ENCODE peak calls at places on chromosomes 2 and 18, in eight cellular contexts. Q, K, M, X, C, T, F and G are unnamed samples.

GRCh38 chr2:235017441-235017840 is 65.6 kb downstream of the SH3BP4 start:
- DNase-seq in X (no peak), K (no peak), C (no peak), F (no peak), Q (no peak), M (no peak), T (no peak), G (no peak)

GRCh38 chr2:201754683-201755415 is 25.9 kb downstream of the ALS2 start:
- DNase-seq in K (no peak), C (peak), F (no peak), Q (no peak), M (peak), X (no peak), T (no peak), G (no peak)

GRCh38 chr2:24181849-24182248 is 7.0 kb downstream of the FAM228A start:
- DNase-seq in T (no peak), X (no peak), K (no peak), F (no peak), M (no peak), C (no peak), Q (no peak), G (no peak)

GRCh38 chr2:8132371-8132831 is 549.5 kb upstream of the ID2 start:
- DNase-seq in C (no peak), F (no peak), Q (no peak), X (no peak), K (no peak), M (no peak), T (no peak), G (no peak)

GRCh38 chr2:3173031-3173430 is 204.6 kb downstream of the EIPR1 start:
- DNase-seq in X (no peak), K (no peak), F (peak), Q (no peak), C (peak), T (no peak), M (no peak), G (no peak)

GRCh38 chr2:3672861-3673670 is 15.1 kb downstream of the ALLC start:
- DNase-seq in K (no peak), M (no peak), T (no peak), C (no peak), F (no peak), Q (no peak), X (no peak), G (peak)

GRCh38 chr2:27285481-27285880 is 3.3 kb downstream of the TRIM54 start:
- DNase-seq in F (no peak), K (no peak), T (no peak), C (no peak), M (no peak), Q (no peak), X (no peak), G (no peak)

GRCh38 chr2:230161180-230161579 is 58.6 kb downstream of the SP110 start:
- DNase-seq in T (no peak), K (no peak), C (peak), F (no peak), X (no peak), Q (peak), M (peak), G (no peak)

GRCh38 chr2:122105171-122105884 is 349.9 kb downstream of the TSN start:
- DNase-seq in T (no peak), F (no peak), X (no peak), C (no peak), Q (no peak), M (no peak), K (no peak), G (no peak)

GRCh38 chr2:112494839-112495238 is 12.9 kb downstream of the TTL start:
- DNase-seq in X (no peak), C (no peak), K (no peak), F (peak), Q (no peak), T (no peak), M (no peak), G (no peak)

GRCh38 chr18:78183815-78184214 is 795.8 kb upstream of the SALL3 start:
- DNase-seq in Q (no peak), F (no peak), X (no peak), C (no peak), M (no peak), T (no peak), K (no peak), G (no peak)

GRCh38 chr2:171822520-171823297 is 71.3 kb downstream of the SLC25A12 start:
- DNase-seq in F (no peak), M (no peak), T (no peak), K (no peak), C (no peak), Q (no peak), X (no peak), G (no peak)

GRCh38 chr18:79695856-79696850 is 16.6 kb downstream of the CTDP1 start:
- DNase-seq in Q (no peak), X (no peak), T (no peak), M (no peak), F (no peak), C (no peak), K (no peak), G (no peak)

GRCh38 chr2:71742953-71743601 is 289.7 kb downstream of the DYSF start:
- DNase-seq in K (peak), M (peak), Q (peak), T (peak), C (peak), X (no peak), F (peak), G (no peak)

GRCh38 chr2:215960825-215961224 is 52.5 kb downstream of the MREG start:
- DNase-seq in C (no peak), Q (no peak), F (no peak), K (no peak), M (no peak), T (no peak), X (no peak), G (no peak)

GRCh38 chr2:39584283-39584972 is 81.3 kb upstream of the TMEM178A start:
- DNase-seq in M (peak), F (no peak), C (peak), K (peak), Q (peak), X (no peak), T (no peak), G (no peak)

GRCh38 chr2:51212374-51212773 is 180.4 kb upstream of the NRXN1 start:
- DNase-seq in K (no peak), C (no peak), T (no peak), M (no peak), X (no peak), Q (no peak), F (no peak), G (no peak)

GRCh38 chr18:79878741-79879358 is 72.6 kb downstream of the SLC66A2 start:
- DNase-seq in Q (no peak), M (no peak), K (no peak), T (no peak), F (no peak), X (no peak), C (no peak), G (no peak)

GRCh38 chr2:55063713-55064323 is 13.6 kb upstream of the RTN4 start:
- DNase-seq in Q (no peak), T (no peak), C (no peak), F (no peak), X (no peak), K (no peak), M (no peak), G (no peak)
- TF ChIP-seq CTCF in Q (no peak), T (no peak), C (peak), F (peak), X (no peak), K (peak), M (peak), G (no peak)

GRCh38 chr2:82728090-82728489 is 1731.0 kb downstream of the SUCLG1 start:
- DNase-seq in T (no peak), C (no peak), Q (no peak), X (no peak), M (no peak), F (no peak), K (no peak), G (no peak)
- TF ChIP-seq CTCF in T (no peak), C (no peak), Q (no peak), X (no peak), M (no peak), F (no peak), K (no peak), G (no peak)

DNA sequence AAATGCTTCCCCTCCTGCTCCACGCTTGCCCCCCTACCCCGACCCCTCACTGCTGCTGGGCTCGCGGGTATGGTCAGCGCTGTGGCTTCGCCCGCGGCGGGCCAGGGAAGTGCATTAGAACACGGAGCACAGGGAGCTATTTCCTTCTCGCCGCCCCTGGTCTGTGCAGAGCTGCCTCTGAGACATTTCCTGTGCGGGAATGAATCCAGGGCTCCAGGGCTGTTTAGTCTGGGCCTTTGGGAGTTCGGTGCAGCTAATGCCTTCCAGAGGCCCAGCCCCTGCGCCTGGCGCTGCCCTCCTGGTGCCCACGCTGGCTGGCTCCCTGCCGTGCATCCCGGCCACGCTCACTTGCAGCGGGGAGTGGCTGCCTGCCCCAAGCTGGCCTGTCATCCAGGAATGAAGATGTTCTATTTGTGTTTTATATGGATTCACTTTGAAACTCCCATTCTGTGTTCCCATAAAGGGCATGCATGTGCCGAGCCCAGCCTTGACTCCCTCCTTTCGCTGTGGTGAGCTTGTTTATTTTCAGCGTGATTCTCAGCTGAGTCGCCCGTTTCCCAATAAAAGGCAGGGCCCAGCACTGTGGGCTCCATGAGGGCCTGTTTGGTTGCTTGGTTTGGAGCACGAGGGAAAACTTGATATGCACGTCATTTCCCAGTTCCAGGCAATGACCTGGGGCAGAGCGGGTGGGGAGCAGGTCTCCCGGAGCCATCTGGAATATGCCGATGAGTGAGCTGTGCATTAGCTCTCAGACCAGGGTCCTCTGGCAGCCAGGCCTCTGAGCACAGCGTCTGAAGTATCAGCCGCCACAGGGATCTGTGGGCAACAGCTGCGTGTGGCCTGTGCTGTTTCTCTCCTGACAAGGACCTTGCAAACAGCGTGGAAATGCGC is 42.7 kb downstream of the SH3RF3 start:
- DNase-seq in Q (peak), T (no peak), F (peak), K (peak), C (peak), M (peak), X (no peak), G (no peak)
- TF ChIP-seq CTCF in Q (peak), T (no peak), F (peak), K (peak), C (peak), M (peak), X (no peak), G (no peak)

DNA sequence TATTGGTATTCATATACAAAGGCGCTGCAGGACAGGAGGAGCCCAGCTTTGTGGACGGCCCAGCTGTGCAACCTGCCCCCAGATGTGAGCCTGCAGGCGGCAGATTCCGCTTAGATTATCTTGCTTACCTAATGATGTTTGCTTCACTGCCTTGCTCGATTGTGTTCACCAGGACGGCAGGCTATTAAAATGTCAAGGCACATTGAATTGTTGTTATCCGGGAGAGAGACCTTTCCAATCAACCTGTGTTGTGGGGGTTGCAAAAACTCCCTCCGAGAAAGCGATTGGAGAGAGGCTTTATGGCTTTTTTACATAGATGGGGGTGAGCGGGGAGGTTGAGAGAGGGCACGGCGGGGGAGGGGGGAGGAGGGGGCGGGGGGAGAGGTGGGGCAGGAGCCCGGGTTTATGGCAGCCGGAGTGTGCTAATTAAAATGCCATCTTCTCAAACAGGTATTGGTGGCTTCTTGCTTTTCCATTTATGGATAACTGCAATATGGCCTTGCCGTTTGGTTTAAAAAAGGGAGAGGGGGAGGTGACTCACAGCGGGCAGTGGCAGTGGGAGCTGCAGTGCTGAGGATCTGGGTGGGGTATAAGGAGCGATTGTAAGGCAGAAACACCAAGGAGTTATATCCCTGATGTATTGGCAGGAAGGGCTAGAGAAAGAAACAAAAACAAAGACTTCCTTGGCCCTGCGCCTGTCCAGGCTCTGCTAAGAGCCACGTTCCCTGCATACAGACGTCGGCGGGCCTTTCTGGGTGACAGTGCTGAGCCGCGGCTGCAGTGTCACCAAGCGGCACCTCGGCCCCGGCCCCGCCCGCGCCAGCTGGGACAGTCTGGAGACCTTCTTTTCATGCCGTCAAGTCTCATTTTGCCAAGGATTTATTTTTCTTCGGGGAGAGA is 97.2 kb downstream of the INSIG2 start:
- DNase-seq in M (peak), K (peak), Q (peak), X (peak), T (peak), C (peak), F (peak), G (no peak)
- TF ChIP-seq CTCF in M (no peak), K (no peak), Q (no peak), X (no peak), T (no peak), C (no peak), F (no peak), G (no peak)

GRCh38 chr2:225429718-225430117 is 30.2 kb downstream of the NYAP2 start:
- DNase-seq in X (no peak), F (no peak), K (no peak), T (no peak), Q (no peak), C (peak), M (peak), G (no peak)
- TF ChIP-seq CTCF in X (no peak), F (no peak), K (no peak), T (no peak), Q (no peak), C (no peak), M (no peak), G (no peak)

DNA sequence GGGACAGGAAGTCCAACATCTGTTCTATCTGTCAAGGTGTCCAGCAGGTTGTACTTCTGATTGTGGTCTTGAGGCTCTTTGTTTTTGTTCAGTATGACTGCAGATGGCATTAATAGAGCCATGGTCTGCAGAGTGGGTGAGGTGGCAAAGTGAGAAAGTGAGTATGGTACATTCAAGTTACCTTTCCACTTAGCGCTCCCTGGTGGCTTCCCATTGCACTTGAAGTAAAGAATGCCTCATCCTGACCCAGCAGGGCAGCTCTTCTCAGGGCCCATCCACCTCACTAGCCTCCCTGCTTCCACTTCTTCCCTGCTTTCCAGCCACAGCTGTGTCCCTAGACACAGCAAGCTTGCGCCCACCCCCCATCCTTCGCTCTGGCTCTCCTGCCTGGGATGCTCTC is 148.0 kb upstream of the ALPP start:
- DNase-seq in M (peak), Q (no peak), C (no peak), F (no peak), X (no peak), K (no peak), T (no peak), G (no peak)
- TF ChIP-seq CTCF in M (peak), Q (peak), C (peak), F (peak), X (no peak), K (peak), T (no peak), G (peak)

DNA sequence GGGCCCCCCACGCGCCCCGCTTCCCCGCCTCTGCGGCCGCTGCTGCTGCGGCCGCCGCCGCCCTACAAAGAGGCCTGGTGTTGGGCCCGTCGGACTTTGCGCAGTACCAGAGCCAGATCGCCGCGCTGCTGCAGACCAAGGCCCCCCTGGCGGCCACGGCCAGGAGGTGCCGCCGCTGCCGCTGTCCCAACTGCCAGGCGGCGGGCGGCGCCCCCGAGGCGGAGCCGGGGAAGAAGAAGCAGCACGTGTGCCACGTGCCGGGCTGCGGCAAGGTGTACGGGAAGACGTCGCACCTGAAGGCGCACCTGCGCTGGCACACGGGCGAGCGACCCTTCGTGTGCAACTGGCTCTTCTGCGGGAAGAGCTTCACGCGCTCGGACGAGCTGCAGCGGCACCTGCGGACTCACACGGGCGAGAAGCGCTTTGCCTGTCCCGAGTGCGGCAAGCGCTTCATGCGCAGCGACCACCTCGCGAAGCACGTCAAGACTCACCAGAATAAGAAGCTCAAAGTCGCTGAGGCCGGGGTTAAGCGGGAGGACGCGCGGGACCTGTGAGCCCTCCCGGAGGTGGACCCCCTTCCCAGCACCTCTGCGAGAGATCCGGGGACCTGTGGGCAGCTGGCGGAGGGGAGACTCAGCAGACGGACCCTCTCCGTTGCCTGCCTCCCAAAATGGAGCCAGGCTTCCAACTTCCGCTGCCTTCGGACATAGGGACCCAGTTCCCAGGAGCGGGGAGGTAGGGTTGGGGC is 1.9 kb downstream of the SP5 start:
- DNase-seq in T (no peak), F (peak), K (no peak), X (no peak), Q (no peak), C (peak), M (peak), G (no peak)
- TF ChIP-seq CTCF in T (no peak), F (peak), K (peak), X (peak), Q (peak), C (peak), M (peak), G (peak)

GRCh38 chr2:47015206-47015605 is 99.6 kb upstream of the MCFD2 start:
- DNase-seq in Q (no peak), C (peak), M (no peak), K (no peak), F (no peak), X (no peak), T (no peak), G (no peak)
- TF ChIP-seq CTCF in Q (no peak), C (peak), M (no peak), K (peak), F (no peak), X (no peak), T (peak), G (no peak)

GRCh38 chr2:222319576-222320440 is 21.0 kb upstream of the PAX3 start:
- DNase-seq in K (no peak), M (peak), T (peak), F (no peak), X (no peak), C (no peak), Q (no peak), G (no peak)

GRCh38 chr2:222320441-222321395 is 21.9 kb upstream of the PAX3 start:
- DNase-seq in F (peak), X (no peak), T (no peak), K (no peak), M (peak), Q (no peak), C (no peak), G (no peak)

GRCh38 chr2:222322241-222322640 is 23.4 kb upstream of the PAX3 start:
- DNase-seq in T (no peak), X (no peak), F (no peak), Q (no peak), K (no peak), C (no peak), M (no peak), G (no peak)

GRCh38 chr2:222318026-222318711 is 19.4 kb upstream of the PAX3 start:
- DNase-seq in C (peak), F (peak), X (no peak), K (peak), Q (peak), T (peak), M (peak), G (no peak)

DNA sequence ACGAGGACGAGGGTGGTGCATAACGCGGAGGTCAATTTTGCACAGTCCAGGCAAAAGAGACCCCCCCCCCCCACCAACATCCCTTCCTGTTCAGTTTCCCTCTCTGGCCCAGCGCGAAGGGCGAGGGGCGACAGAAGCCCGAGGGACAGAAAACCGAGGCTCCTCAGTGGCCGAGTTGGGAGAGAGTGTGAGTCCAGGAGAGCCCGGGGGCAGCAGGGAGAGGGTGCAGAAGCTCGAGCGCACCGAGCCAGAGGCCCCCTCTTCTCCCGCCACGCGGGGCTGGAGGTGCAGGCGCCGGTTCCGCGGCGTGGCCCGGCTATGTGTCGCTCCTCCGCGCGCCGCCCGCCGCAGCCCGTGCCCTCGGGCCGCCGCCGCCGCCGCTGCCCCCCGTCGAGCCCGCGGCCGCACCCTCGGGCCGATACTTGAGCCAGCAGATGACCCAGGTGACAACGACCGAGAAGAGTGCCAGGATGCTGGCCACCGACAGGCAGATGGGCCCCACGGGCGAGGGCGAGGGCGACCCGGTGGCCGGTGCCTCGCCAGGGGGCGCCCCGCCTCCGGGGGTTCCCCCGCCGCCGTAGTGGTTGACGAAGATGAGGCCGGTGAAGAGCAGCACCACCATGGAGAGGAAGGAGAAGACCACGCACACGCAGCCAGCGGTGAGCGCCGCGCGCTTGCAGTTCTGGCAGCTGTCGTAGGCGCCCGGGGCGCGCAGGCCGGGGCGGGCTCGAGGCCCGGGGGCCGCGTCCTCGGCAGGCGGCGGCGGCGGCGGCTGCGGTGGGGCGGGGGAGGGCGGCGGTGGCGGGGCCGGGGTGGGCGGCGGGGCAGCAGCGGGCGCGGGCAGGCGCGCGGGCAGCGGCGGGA is 20.1 kb upstream of the PAX3 start:
- DNase-seq in X (no peak), C (peak), K (no peak), F (no peak), Q (peak), M (peak), T (peak), G (peak)
- TF ChIP-seq CTCF in X (no peak), C (peak), K (no peak), F (peak), Q (peak), M (peak), T (peak), G (peak)